ENCODE peak calls at places on chromosomes 12 and 14, in five cellular contexts. One of them, this sample, is unnamed. For H3K4me1, the result is how much of the 10 kb centered on the place peaks cover.

GRCh38 chr12:104011265-104011664 is 38.7 kb downstream of the GLT8D2 start:
- DNase-seq in testis: no peak
- DNase-seq in left lung: no peak
- DNase-seq in CD8-positive, alpha-beta T cell: no peak
- DNase-seq in HCT116: peak
- DNase-seq in this sample: no peak

GRCh38 chr12:92065018-92065499 is 80.6 kb downstream of the BTG1 start:
- DNase-seq in testis: no peak
- DNase-seq in left lung: no peak
- DNase-seq in CD8-positive, alpha-beta T cell: no peak
- DNase-seq in HCT116: no peak
- DNase-seq in this sample: no peak

GRCh38 chr12:106282457-106283097 is 20.0 kb upstream of the TCP11L2 start:
- DNase-seq in testis: peak
- DNase-seq in left lung: peak
- DNase-seq in CD8-positive, alpha-beta T cell: peak
- DNase-seq in HCT116: peak
- DNase-seq in this sample: no peak

GRCh38 chr14:58944957-58945356 is 243.5 kb upstream of the DAAM1 start:
- DNase-seq in testis: no peak
- DNase-seq in left lung: no peak
- DNase-seq in CD8-positive, alpha-beta T cell: no peak
- DNase-seq in HCT116: no peak
- DNase-seq in this sample: no peak

GRCh38 chr12:38771871-38772270 is 133.5 kb downstream of the CPNE8 start:
- DNase-seq in testis: no peak
- DNase-seq in left lung: no peak
- DNase-seq in CD8-positive, alpha-beta T cell: no peak
- DNase-seq in HCT116: no peak
- DNase-seq in this sample: no peak

GRCh38 chr12:46177020-46177419 is 91.8 kb downstream of the SLC38A1 start:
- DNase-seq in testis: no peak
- DNase-seq in left lung: no peak
- DNase-seq in CD8-positive, alpha-beta T cell: no peak
- DNase-seq in HCT116: no peak
- DNase-seq in this sample: no peak

GRCh38 chr12:10617868-10618267 is 4.5 kb upstream of the MAGOHB start:
- DNase-seq in testis: no peak
- DNase-seq in left lung: no peak
- DNase-seq in CD8-positive, alpha-beta T cell: no peak
- DNase-seq in HCT116: no peak
- DNase-seq in this sample: no peak

GRCh38 chr12:95368931-95369330 is 105.0 kb upstream of the METAP2 start:
- DNase-seq in testis: no peak
- DNase-seq in left lung: no peak
- DNase-seq in CD8-positive, alpha-beta T cell: no peak
- DNase-seq in HCT116: no peak
- DNase-seq in this sample: no peak

GRCh38 chr14:37436519-37436918 is 158.5 kb downstream of the FOXA1 start:
- DNase-seq in testis: no peak
- DNase-seq in left lung: no peak
- DNase-seq in CD8-positive, alpha-beta T cell: no peak
- DNase-seq in HCT116: no peak
- DNase-seq in this sample: no peak

GRCh38 chr14:51328089-51328941 is 88.3 kb downstream of the TMX1 start:
- DNase-seq in testis: no peak
- DNase-seq in left lung: no peak
- DNase-seq in CD8-positive, alpha-beta T cell: no peak
- DNase-seq in HCT116: no peak
- DNase-seq in this sample: peak

GRCh38 chr14:106094654-106095189 is 568.3 kb downstream of the TMEM121 start:
- DNase-seq in testis: no peak
- DNase-seq in left lung: no peak
- DNase-seq in CD8-positive, alpha-beta T cell: no peak
- DNase-seq in HCT116: no peak
- DNase-seq in this sample: peak

GRCh38 chr12:46217686-46218508 is 50.9 kb downstream of the SLC38A1 start:
- DNase-seq in testis: peak
- DNase-seq in left lung: no peak
- DNase-seq in CD8-positive, alpha-beta T cell: peak
- DNase-seq in HCT116: no peak
- DNase-seq in this sample: no peak

GRCh38 chr12:57118711-57119271 is 7.6 kb upstream of the STAT6 start:
- DNase-seq in testis: no peak
- DNase-seq in left lung: no peak
- DNase-seq in CD8-positive, alpha-beta T cell: no peak
- DNase-seq in HCT116: no peak
- DNase-seq in this sample: no peak

GRCh38 chr14:65335548-65335947 is 77.0 kb upstream of the FUT8 start:
- DNase-seq in testis: no peak
- DNase-seq in left lung: no peak
- DNase-seq in CD8-positive, alpha-beta T cell: no peak
- DNase-seq in HCT116: no peak
- DNase-seq in this sample: no peak

GRCh38 chr14:24145700-24146621 is at the start of gene PSME2:
- DNase-seq in testis: no peak
- DNase-seq in left lung: no peak
- DNase-seq in CD8-positive, alpha-beta T cell: no peak
- DNase-seq in HCT116: no peak
- DNase-seq in this sample: no peak

GRCh38 chr12:32230607-32230982 is 123.9 kb downstream of the BICD1 start:
- DNase-seq in testis: no peak
- DNase-seq in left lung: no peak
- DNase-seq in CD8-positive, alpha-beta T cell: no peak
- DNase-seq in HCT116: no peak
- DNase-seq in this sample: no peak

GRCh38 chr12:18165422-18165871 is 75.5 kb upstream of the RERGL start:
- DNase-seq in testis: no peak
- DNase-seq in left lung: no peak
- DNase-seq in CD8-positive, alpha-beta T cell: no peak
- DNase-seq in HCT116: no peak
- DNase-seq in this sample: no peak

GRCh38 chr14:61041704-61042103 is 60.7 kb downstream of the SLC38A6 start:
- DNase-seq in testis: no peak
- DNase-seq in left lung: no peak
- DNase-seq in CD8-positive, alpha-beta T cell: no peak
- DNase-seq in HCT116: no peak
- DNase-seq in this sample: no peak

GRCh38 chr12:4280351-4281163 is 7.0 kb downstream of the CCND2 start:
- DNase-seq in testis: no peak
- DNase-seq in left lung: no peak
- DNase-seq in CD8-positive, alpha-beta T cell: no peak
- DNase-seq in HCT116: no peak
- DNase-seq in this sample: peak

GRCh38 chr12:179131-179884 is 34.6 kb downstream of the SLC6A12 start:
- DNase-seq in testis: no peak
- DNase-seq in left lung: no peak
- DNase-seq in CD8-positive, alpha-beta T cell: no peak
- DNase-seq in HCT116: no peak
- DNase-seq in this sample: no peak

GRCh38 chr14:97975960-97976359 is 1178.8 kb downstream of the VRK1 start:
- DNase-seq in testis: no peak
- DNase-seq in left lung: no peak
- DNase-seq in CD8-positive, alpha-beta T cell: no peak
- DNase-seq in HCT116: no peak
- DNase-seq in this sample: no peak

GRCh38 chr12:53976172-53976822 is 1.5 kb upstream of the HOTAIR start:
- DNase-seq in testis: no peak
- DNase-seq in left lung: no peak
- DNase-seq in CD8-positive, alpha-beta T cell: no peak
- DNase-seq in HCT116: no peak
- DNase-seq in this sample: no peak

GRCh38 chr12:53978477-53979356 is 4.0 kb upstream of the HOTAIR start:
- DNase-seq in testis: no peak
- DNase-seq in left lung: no peak
- DNase-seq in CD8-positive, alpha-beta T cell: no peak
- DNase-seq in HCT116: no peak
- DNase-seq in this sample: no peak

GRCh38 chr12:53975816-53976152 is 1.0 kb upstream of the HOTAIR start:
- DNase-seq in testis: no peak
- DNase-seq in left lung: no peak
- DNase-seq in CD8-positive, alpha-beta T cell: no peak
- DNase-seq in HCT116: no peak
- DNase-seq in this sample: no peak

GRCh38 chr12:53977596-53978464 is 3.1 kb upstream of the HOTAIR start:
- DNase-seq in testis: no peak
- DNase-seq in left lung: no peak
- DNase-seq in CD8-positive, alpha-beta T cell: no peak
- DNase-seq in HCT116: no peak
- DNase-seq in this sample: no peak

GRCh38 chr12:53976823-53977595 is 2.3 kb upstream of the HOTAIR start:
- DNase-seq in testis: no peak
- DNase-seq in left lung: no peak
- DNase-seq in CD8-positive, alpha-beta T cell: no peak
- DNase-seq in HCT116: no peak
- DNase-seq in this sample: no peak
- H3K27ac ChIP-seq in testis: no peak
- H3K27ac ChIP-seq in left lung: no peak
- H3K27ac ChIP-seq in CD8-positive, alpha-beta T cell: no peak
- H3K27ac ChIP-seq in HCT116: no peak
- H3K27ac ChIP-seq in this sample: no peak

DNA sequence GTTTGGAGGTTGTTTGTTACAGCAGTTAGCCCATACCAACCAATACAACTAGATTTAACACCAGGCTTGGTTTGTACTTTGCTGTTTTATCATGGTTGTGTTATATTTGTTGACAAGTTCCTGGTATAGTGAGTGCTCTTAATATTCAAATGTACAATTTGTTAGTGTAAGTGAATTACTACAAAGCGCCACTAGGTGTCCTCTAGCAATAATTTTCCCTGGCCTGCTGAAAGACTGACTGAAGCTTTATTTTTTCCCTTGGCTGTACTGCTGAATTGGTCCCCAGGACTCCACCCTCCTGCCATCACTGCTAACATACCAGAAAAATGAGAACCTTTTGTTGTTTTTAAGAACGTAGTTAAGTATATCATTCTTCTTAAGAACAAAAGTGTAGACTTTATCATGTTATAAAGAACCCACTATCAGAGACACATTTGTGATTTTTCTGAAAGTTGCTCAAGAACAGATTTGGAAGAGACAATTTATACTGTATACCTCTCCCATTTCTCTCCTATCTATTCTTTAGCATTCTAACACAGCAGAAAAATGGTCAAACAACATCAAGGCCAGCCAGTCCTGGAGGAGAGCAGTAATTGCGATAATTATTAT is 75.3 kb upstream of the FAR2 start:
- DNase-seq in testis: peak
- DNase-seq in left lung: no peak
- DNase-seq in CD8-positive, alpha-beta T cell: no peak
- DNase-seq in HCT116: peak
- DNase-seq in this sample: no peak
- TF ChIP-seq CTCF in testis: peak
- TF ChIP-seq CTCF in left lung: peak
- TF ChIP-seq CTCF in CD8-positive, alpha-beta T cell: peak
- TF ChIP-seq CTCF in HCT116: peak
- TF ChIP-seq CTCF in this sample: no peak

DNA sequence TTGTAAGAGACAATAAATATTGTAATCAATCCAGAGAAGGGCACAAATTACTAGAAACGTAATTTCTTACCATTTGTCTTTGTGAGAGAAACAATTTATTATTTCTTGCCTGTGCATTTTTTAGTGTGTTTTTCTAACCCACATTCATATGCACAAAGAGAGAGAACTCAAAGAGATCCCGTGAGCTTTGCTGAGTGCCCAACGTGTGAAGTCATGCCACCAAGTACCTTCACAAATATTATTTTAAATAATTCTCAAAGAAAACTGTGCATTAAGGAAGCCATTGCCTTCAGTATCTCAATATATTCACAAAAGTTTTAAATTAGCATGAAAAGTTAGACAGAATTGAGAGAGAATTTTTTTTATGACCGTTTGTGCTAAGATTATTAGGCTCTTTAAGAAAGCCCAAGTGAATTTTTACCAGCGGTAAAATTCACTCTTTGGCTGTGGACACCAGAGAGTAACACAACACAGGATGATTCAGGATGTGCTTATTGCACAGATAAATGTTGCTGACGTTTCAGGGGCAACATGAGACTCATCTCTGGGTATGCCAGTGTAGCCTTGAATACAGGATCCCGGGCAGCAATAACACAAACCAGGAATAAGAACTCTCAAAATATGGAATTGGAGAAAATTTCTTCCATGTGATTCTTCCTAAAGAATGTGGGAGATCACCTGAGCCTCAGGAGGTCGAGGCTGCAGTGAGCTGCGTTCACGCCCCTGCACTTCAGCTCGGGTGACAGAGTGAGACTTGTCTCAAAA is 2.9 kb downstream of the ARHGDIB start:
- DNase-seq in testis: no peak
- DNase-seq in left lung: no peak
- DNase-seq in CD8-positive, alpha-beta T cell: no peak
- DNase-seq in HCT116: no peak
- DNase-seq in this sample: no peak
- H3K4me1 ChIP-seq in testis: under half
- H3K4me1 ChIP-seq in left lung: half or more
- H3K4me1 ChIP-seq in CD8-positive, alpha-beta T cell: under half
- H3K4me1 ChIP-seq in HCT116: under half
- H3K4me1 ChIP-seq in this sample: under half

GRCh38 chr14:90585106-90585505 is 188.3 kb downstream of the CALM1 start:
- DNase-seq in testis: no peak
- DNase-seq in left lung: peak
- DNase-seq in CD8-positive, alpha-beta T cell: no peak
- DNase-seq in HCT116: no peak
- DNase-seq in this sample: no peak
- H3K27ac ChIP-seq in testis: no peak
- H3K27ac ChIP-seq in left lung: no peak
- H3K27ac ChIP-seq in CD8-positive, alpha-beta T cell: no peak
- H3K27ac ChIP-seq in HCT116: no peak
- H3K27ac ChIP-seq in this sample: no peak

DNA sequence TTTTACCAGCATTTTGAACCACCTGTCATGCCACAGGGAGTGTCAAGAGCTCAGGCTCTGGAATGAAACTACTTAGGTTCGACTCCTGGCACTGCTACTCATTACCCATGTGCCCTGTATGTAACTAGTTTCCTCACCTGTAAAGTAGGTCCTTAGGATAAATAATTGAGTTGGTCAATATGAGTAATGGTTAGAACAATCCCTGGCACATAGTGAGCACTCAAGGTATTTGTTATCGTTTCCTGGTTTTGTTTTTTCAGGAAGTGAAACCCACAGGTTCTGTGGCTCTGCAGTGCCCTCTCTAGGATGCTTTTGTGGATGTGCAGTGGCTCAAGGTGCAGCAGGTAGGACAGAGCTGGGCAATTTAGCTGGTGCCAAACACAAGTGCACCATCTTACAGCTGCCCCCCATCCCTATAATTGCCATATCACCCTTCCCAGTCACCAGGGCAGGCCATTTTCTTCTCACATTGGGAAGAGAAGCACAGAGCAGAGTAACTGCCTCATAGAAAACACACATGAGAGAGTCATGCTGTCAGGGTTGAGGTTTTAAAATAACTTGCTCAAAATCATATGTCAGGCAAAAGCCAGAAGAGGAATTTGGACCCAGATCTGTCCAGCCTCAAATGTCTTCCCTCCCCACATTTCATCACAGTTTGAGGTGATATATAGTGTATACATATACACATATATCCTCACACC is 297.5 kb downstream of the RPAP3 start:
- DNase-seq in testis: no peak
- DNase-seq in left lung: peak
- DNase-seq in CD8-positive, alpha-beta T cell: no peak
- DNase-seq in HCT116: peak
- DNase-seq in this sample: no peak
- TF ChIP-seq CTCF in testis: no peak
- TF ChIP-seq CTCF in left lung: peak
- TF ChIP-seq CTCF in CD8-positive, alpha-beta T cell: peak
- TF ChIP-seq CTCF in HCT116: peak
- TF ChIP-seq CTCF in this sample: no peak

This sample was measured in ovary.